ENCODE peak calls at places on chromosomes 13 and 19, in seven cellular contexts. Y is H1, M is SK-N-SH, S is K562, L is HCT116, U is GM12878, R is HepG2. Z is an unnamed sample.

GRCh38 chr13:111966969-111967368 is 100.0 kb upstream of the SOX1 start:
- DNase-seq in Y (no peak), M (no peak), S (no peak), L (no peak), U (no peak), R (no peak), Z (no peak)

GRCh38 chr13:38922170-38922569 is 68.5 kb downstream of the STOML3 start:
- DNase-seq in Y (no peak), M (no peak), S (no peak), L (no peak), U (no peak), R (no peak), Z (no peak)

GRCh38 chr13:50127017-50127725 is 111.9 kb downstream of the KCNRG start:
- DNase-seq in Y (no peak), M (no peak), S (no peak), L (no peak), U (no peak), R (no peak), Z (peak; percentile 61)

GRCh38 chr19:35718345-35719041 is 690 bp downstream of the KMT2B start:
- DNase-seq in Y (no peak), M (peak; percentile 69), S (no peak), L (no peak), U (no peak), R (no peak), Z (no peak)

GRCh38 chr13:22893777-22894176 is 287.0 kb upstream of the SGCG start:
- DNase-seq in Y (no peak), M (no peak), S (no peak), L (no peak), U (no peak), R (no peak), Z (no peak)

GRCh38 chr13:46630419-46631183 is 77.6 kb downstream of the LRCH1 start:
- DNase-seq in Y (no peak), M (peak; percentile 30), S (no peak), L (no peak), U (no peak), R (no peak), Z (no peak)

GRCh38 chr13:31965361-31966066 is 66.1 kb upstream of the FRY start:
- DNase-seq in Y (no peak), M (no peak), S (no peak), L (no peak), U (peak; percentile 84), R (no peak), Z (no peak)

GRCh38 chr13:80259159-80259558 is 81.8 kb downstream of the SPRY2 start:
- DNase-seq in Y (no peak), M (no peak), S (no peak), L (no peak), U (no peak), R (no peak), Z (no peak)

GRCh38 chr19:43798546-43799409 is 3.5 kb downstream of the LYPD5 start:
- DNase-seq in Y (no peak), M (peak; percentile 65), S (peak; percentile 81), L (peak; percentile 70), U (no peak), R (no peak), Z (no peak)

GRCh38 chr13:67049744-67050143 is 180.4 kb downstream of the PCDH9 start:
- DNase-seq in Y (no peak), M (no peak), S (no peak), L (no peak), U (no peak), R (no peak), Z (no peak)

GRCh38 chr13:67048793-67049150 is 181.4 kb downstream of the PCDH9 start:
- DNase-seq in Y (no peak), M (no peak), S (no peak), L (no peak), U (no peak), R (no peak), Z (no peak)

GRCh38 chr13:67048084-67048792 is 181.9 kb downstream of the PCDH9 start:
- DNase-seq in Y (no peak), M (no peak), S (no peak), L (no peak), U (no peak), R (no peak), Z (no peak)

DNA sequence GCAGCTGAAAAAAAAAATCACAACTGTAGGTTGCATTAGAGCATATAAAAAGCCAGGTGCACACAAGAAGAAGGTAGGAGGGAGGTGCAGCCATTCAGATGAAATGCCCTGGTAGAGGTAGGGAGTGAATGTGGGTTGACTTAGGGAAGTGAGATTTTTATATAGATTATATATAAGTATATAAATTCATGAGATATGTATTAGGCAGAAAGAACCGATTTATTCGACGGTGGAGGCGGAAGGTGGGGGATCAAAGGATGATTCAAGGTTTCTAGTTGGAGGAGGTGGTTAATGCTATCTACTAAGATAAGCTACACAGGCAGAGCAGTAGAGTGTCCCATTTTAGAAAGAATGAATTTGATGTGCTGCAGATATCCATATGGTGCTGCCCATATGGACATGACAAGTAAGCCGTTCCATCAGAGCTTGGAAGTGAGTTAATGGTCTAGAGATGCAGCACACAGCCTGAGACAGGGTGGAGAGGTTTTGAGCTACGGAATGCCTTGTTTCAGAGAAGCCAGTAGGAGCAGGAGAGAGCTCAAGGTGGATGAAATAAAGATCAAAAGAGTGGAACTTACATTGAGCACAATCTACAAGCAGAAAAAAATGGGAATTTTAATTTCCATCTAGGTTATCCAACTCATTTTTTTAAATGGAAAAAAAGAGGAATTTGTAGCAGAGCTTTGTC is 177.4 kb downstream of the PCDH9 start:
- DNase-seq in Y (no peak), M (no peak), S (no peak), L (no peak), U (no peak), R (no peak), Z (no peak)
- TF ChIP-seq JUND in Y (no peak), M (no peak), S (no peak), L (no peak), U (no peak), R (no peak), Z (no peak)

GRCh38 chr13:86585826-86586225 is 786.6 kb upstream of the SLITRK6 start:
- DNase-seq in Y (no peak), M (no peak), S (no peak), L (no peak), U (no peak), R (no peak), Z (no peak)
- TF ChIP-seq JUND in Y (no peak), M (no peak), S (no peak), L (no peak), U (no peak), R (no peak), Z (no peak)

GRCh38 chr19:48963371-48964204 is 1.5 kb upstream of the FTL start:
- DNase-seq in Y (peak; percentile 80), M (no peak), S (peak; percentile 82), L (no peak), U (no peak), R (peak; percentile 98), Z (no peak)
- TF ChIP-seq JUND in Y (peak; percentile 96), M (peak; percentile 72), S (peak; percentile 97), L (peak; percentile 76), U (peak; percentile 72), R (peak; percentile 90), Z (no peak)

DNA sequence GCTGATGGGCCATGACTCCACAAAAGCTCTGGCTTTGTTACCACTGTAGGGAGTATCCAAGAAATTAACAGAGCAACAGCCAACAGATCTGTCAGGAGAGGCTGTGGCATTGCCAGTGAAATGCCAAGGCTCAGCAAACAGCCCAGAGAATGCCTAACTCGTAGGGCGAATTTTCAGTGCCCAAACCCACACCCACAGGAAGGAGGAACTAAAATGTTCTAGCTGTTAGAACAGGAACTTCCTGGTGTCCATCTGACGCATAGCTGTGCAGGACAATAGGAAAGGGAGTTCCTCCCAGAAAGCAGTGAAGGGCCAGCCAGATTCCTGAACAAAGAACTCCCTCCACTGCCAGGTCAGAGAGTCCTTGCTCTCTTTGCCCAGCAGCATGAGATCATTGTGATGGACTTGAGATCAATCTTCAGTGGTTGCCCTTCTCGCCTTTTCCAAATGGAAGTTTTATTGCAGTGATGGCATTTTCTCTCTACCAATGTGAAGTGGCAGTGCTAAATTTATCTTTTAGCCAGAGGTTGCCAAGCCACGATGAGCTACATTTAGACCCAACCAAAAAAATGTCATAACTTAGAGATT is 224.2 kb upstream of the STARD13 start:
- DNase-seq in Y (no peak), M (no peak), S (no peak), L (no peak), U (no peak), R (no peak), Z (peak; percentile 83)
- TF ChIP-seq JUND in Y (no peak), M (no peak), S (no peak), L (no peak), U (no peak), R (no peak), Z (no peak)

Z was measured in T47D.